ENCODE peak calls at places on chromosomes 13 and 19, in six cellular contexts. S is AG04450, P is AG10803, I is Calu3, Y is DND-41, C is fibroblast of pulmonary artery. L is an unnamed sample.

GRCh38 chr19:1206733-1207301 is 1.2 kb downstream of the STK11 start:
- DNase-seq in S (no peak), P (no peak), I (no peak), Y (no peak), C (no peak), L (no peak)

GRCh38 chr13:74074723-74075122 is 59.5 kb downstream of the KLF12 start:
- DNase-seq in S (no peak), P (peak; percentile 53), I (no peak), Y (no peak), C (peak; percentile 66), L (no peak)

GRCh38 chr13:107069107-107069776 is 501.3 kb upstream of the ARGLU1 start:
- DNase-seq in S (no peak), P (no peak), I (no peak), Y (no peak), C (no peak), L (no peak)

GRCh38 chr19:55692681-55693081 is 17.7 kb downstream of the EPN1 start:
- DNase-seq in S (no peak), P (no peak), I (no peak), Y (no peak), C (no peak), L (no peak)

GRCh38 chr13:68304287-68304893 is 1074.3 kb upstream of the PCDH9 start:
- DNase-seq in S (no peak), P (no peak), I (peak; percentile 0), Y (no peak), C (peak; percentile 19), L (peak; percentile 7)

GRCh38 chr19:43470288-43470687 is 4.9 kb upstream of the LYPD3 start:
- DNase-seq in S (peak; percentile 24), P (no peak), I (no peak), Y (no peak), C (no peak), L (no peak)

GRCh38 chr19:2529473-2529918 is 53.6 kb downstream of the GADD45B start:
- DNase-seq in S (no peak), P (peak; percentile 97), I (peak; percentile 53), Y (no peak), C (peak; percentile 91), L (no peak)

GRCh38 chr19:34269968-34270621 is 15.7 kb downstream of the GARRE1 start:
- DNase-seq in S (no peak), P (peak; percentile 51), I (peak; percentile 45), Y (peak; percentile 69), C (peak; percentile 92), L (peak; percentile 66)

GRCh38 chr19:41218615-41219507 is at the start of gene AXL:
- DNase-seq in S (no peak), P (peak; percentile 92), I (peak; percentile 68), Y (no peak), C (peak; percentile 82), L (no peak)

GRCh38 chr13:97367427-97367826 is 66.5 kb upstream of the RAP2A start:
- DNase-seq in S (peak; percentile 24), P (peak; percentile 85), I (no peak), Y (peak; percentile 18), C (peak; percentile 56), L (no peak)

GRCh38 chr19:41323023-41323422 is 13.1 kb downstream of the CCDC97 start:
- DNase-seq in S (peak; percentile 74), P (peak; percentile 64), I (no peak), Y (no peak), C (peak; percentile 79), L (no peak)

GRCh38 chr19:5445667-5446066 is 9.6 kb upstream of the ZNRF4 start:
- DNase-seq in S (no peak), P (peak; percentile 11), I (no peak), Y (no peak), C (no peak), L (no peak)

GRCh38 chr13:23808803-23809202 is 80.4 kb downstream of the MIPEP start:
- DNase-seq in S (no peak), P (no peak), I (no peak), Y (no peak), C (no peak), L (no peak)

GRCh38 chr13:81745391-81745790 is 1404.5 kb upstream of the SPRY2 start:
- DNase-seq in S (no peak), P (no peak), I (no peak), Y (no peak), C (no peak), L (no peak)

GRCh38 chr13:102903659-102904407 is 58.0 kb downstream of the ERCC5 start:
- DNase-seq in S (no peak), P (peak; percentile 12), I (no peak), Y (no peak), C (peak; percentile 31), L (no peak)

GRCh38 chr13:25281193-25281936 is 5.9 kb downstream of the MTMR6 start:
- DNase-seq in S (no peak), P (no peak), I (no peak), Y (no peak), C (no peak), L (peak; percentile 33)

GRCh38 chr19:51107406-51108065 is 673 bp downstream of the CTU1 start:
- DNase-seq in S (no peak), P (peak; percentile 21), I (no peak), Y (no peak), C (peak; percentile 25), L (no peak)

GRCh38 chr13:90640976-90641375 is 706.5 kb upstream of the MIR17HG start:
- DNase-seq in S (no peak), P (peak; percentile 28), I (no peak), Y (no peak), C (peak; percentile 78), L (no peak)

GRCh38 chr19:48069435-48069834 is 25.6 kb upstream of the CABP5 start:
- DNase-seq in S (no peak), P (no peak), I (no peak), Y (no peak), C (no peak), L (no peak)

GRCh38 chr13:44323754-44324153 is 49.9 kb upstream of the SERP2 start:
- DNase-seq in S (no peak), P (no peak), I (no peak), Y (no peak), C (no peak), L (no peak)

GRCh38 chr19:23254141-23254910 is 4.1 kb upstream of the ZNF724 start:
- DNase-seq in S (no peak), P (no peak), I (no peak), Y (no peak), C (no peak), L (no peak)

GRCh38 chr19:10412257-10412977 is 7.9 kb upstream of the PDE4A start:
- DNase-seq in S (no peak), P (no peak), I (no peak), Y (peak; percentile 57), C (no peak), L (no peak)

GRCh38 chr13:39462456-39462855 is 140.5 kb downstream of the LHFPL6 start:
- DNase-seq in S (no peak), P (peak; percentile 61), I (no peak), Y (no peak), C (peak; percentile 77), L (no peak)

DNA sequence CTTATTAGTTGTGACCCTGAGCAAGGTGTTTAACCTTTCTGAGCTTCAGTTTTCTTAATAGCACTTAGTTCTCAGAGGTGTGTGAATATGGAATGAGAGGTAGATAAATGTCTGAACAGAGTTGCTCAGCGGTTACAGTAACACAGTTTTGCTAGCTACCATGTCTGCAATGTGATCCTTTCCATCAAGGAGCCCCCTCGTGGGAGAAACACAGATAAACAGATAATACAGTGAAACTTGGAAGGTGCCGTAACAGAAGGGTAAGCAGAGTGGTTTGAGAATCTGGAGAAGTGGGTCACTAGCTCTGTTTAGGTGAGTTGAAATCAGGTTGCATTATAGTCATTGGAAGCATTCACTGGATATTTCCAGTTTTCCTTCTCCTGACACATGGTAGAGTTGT is 38.9 kb downstream of the IRS2 start:
- DNase-seq in S (no peak), P (no peak), I (no peak), Y (no peak), C (no peak), L (no peak)
- TF ChIP-seq CTCF in S (no peak), P (no peak), I (no peak), Y (no peak), C (no peak), L (no peak)

GRCh38 chr13:98825659-98826058 is 73.2 kb upstream of the SLC15A1 start:
- DNase-seq in S (no peak), P (no peak), I (no peak), Y (no peak), C (no peak), L (no peak)

GRCh38 chr13:98826156-98826555 is 73.7 kb upstream of the SLC15A1 start:
- DNase-seq in S (no peak), P (no peak), I (no peak), Y (no peak), C (peak; percentile 50), L (no peak)

GRCh38 chr13:98828614-98829013 is 76.1 kb upstream of the SLC15A1 start:
- DNase-seq in S (no peak), P (no peak), I (no peak), Y (no peak), C (no peak), L (no peak)

GRCh38 chr13:98829541-98829940 is 77.1 kb upstream of the SLC15A1 start:
- DNase-seq in S (no peak), P (no peak), I (no peak), Y (no peak), C (no peak), L (no peak)

DNA sequence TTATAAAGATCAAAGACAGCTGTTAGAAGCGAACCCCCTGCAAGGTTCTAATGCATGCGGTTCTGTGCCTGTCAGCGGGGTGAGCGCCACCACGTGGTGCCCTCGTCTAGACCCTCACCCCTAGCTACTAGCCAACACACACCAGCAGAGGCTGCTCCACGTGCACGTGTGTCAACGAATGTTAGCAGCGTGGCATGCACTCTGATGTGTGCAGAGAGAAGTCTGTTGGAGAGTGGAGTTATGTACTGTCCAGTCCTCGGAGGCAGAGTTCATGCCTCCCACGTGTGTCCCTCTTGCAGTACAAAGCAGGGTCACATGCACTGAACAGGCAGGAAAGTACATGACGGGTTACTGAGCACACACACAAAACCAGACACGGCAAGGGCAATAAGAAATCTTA is 75.0 kb upstream of the SLC15A1 start:
- DNase-seq in S (no peak), P (no peak), I (no peak), Y (no peak), C (no peak), L (no peak)
- TF ChIP-seq CTCF in S (no peak), P (no peak), I (no peak), Y (no peak), C (no peak), L (no peak)

DNA sequence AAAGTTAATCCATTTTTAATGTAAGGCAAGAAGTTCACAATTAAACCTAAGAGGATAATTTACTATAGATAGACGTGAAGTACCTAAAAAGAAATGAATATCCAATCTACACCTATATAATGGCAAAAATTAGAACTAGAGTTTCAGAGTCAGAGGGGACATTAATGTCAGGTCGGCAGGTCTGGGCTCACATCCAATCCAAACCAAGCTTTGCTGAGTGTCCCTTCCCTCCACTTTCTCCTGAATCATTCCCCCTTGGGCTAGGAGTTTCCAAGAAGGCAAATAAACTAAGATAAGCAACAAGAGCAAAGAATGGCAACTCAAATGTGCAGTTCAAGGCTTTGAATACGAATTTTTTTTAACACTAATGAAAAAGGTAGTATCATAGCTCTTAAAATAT is 2.9 kb downstream of the FLT3 start:
- DNase-seq in S (no peak), P (no peak), I (no peak), Y (no peak), C (no peak), L (no peak)
- TF ChIP-seq CTCF in S (no peak), P (no peak), I (no peak), Y (no peak), C (no peak), L (no peak)

DNA sequence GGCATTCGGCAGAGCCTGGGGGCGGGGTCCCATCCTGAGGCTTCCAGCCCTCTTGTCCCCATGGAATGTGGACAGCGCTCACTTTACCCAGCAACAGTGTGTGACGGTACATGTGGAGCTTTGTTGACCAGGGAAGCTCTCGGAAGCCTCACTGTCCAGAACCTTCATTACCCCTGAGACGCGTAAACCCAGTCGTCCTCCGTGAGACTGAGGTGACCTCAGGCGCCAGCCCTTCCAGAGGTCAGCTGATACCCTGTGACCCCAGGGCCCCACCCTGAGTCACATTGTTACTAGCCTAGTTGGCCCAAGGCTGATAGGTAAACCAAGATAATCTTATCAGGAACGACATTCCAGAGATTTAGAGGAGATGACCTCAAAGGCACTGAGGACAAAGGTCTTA is 10.2 kb upstream of the TMEM160 start:
- DNase-seq in S (no peak), P (no peak), I (no peak), Y (no peak), C (no peak), L (no peak)
- TF ChIP-seq CTCF in S (no peak), P (no peak), I (no peak), Y (no peak), C (no peak), L (no peak)